ENCODE peak calls at places on chromosomes 7 and 10, in seven cellular contexts. E is IMR-90, D is H9, O is neuronal stem cell, U is mesenchymal stem cell, J is mesendoderm, W is H1. H is an unnamed sample.
A peak's percentile ranks its signal among the peaks of the same experiment; 100 is the strongest.

GRCh38 chr7:151856098-151856497 is 20.8 kb downstream of the PRKAG2 start:
- DNase-seq in E (no peak), D (no peak), O (no peak), U (no peak), J (no peak), W (no peak), H (peak; percentile 62)

GRCh38 chr10:119176166-119176565 is 2.4 kb downstream of the PRDX3 start:
- DNase-seq in E (no peak), D (no peak), O (no peak), U (no peak), J (no peak), W (no peak), H (peak; percentile 92)

GRCh38 chr7:93172683-93173082 is 24.5 kb upstream of the SAMD9L start:
- DNase-seq in E (no peak), D (no peak), O (no peak), U (no peak), J (no peak), W (no peak), H (no peak)

GRCh38 chr7:7247658-7248057 is 65.3 kb downstream of the C1GALT1 start:
- DNase-seq in E (no peak), D (no peak), O (no peak), U (no peak), J (no peak), W (no peak), H (no peak)

GRCh38 chr7:107746006-107746405 is 2.1 kb downstream of the CBLL1 start:
- DNase-seq in E (peak; percentile 61), D (no peak), O (no peak), U (no peak), J (no peak), W (no peak), H (no peak)

GRCh38 chr10:102612964-102613275 is 31.4 kb upstream of the TRIM8 start:
- DNase-seq in E (no peak), D (no peak), O (no peak), U (no peak), J (no peak), W (no peak), H (no peak)

GRCh38 chr10:18332484-18332883 is 192.3 kb downstream of the CACNB2 start:
- DNase-seq in E (no peak), D (no peak), O (no peak), U (no peak), J (no peak), W (no peak), H (no peak)

GRCh38 chr7:73622909-73623797 is 1.2 kb downstream of the MLXIPL start:
- DNase-seq in E (no peak), D (peak; percentile 95), O (no peak), U (no peak), J (peak; percentile 79), W (peak; percentile 75), H (no peak)

GRCh38 chr7:37901236-37901827 is 15.3 kb downstream of the SFRP4 start:
- DNase-seq in E (peak; percentile 15), D (no peak), O (peak; percentile 23), U (peak; percentile 35), J (peak; percentile 63), W (no peak), H (peak; percentile 52)

GRCh38 chr7:92973964-92974363 is 137.6 kb upstream of the CDK6 start:
- DNase-seq in E (peak; percentile 64), D (no peak), O (no peak), U (no peak), J (no peak), W (no peak), H (no peak)

GRCh38 chr10:77360121-77360520 is 277.5 kb downstream of the KCNMA1 start:
- DNase-seq in E (peak; percentile 52), D (no peak), O (no peak), U (peak; percentile 28), J (peak; percentile 17), W (no peak), H (no peak)

GRCh38 chr7:80335473-80336232 is 176.2 kb downstream of the GNAT3 start:
- DNase-seq in E (peak; percentile 84), D (no peak), O (peak; percentile 35), U (peak; percentile 97), J (peak; percentile 47), W (no peak), H (no peak)

GRCh38 chr7:74334026-74334425 is 44.8 kb downstream of the CLIP2 start:
- DNase-seq in E (peak; percentile 94), D (no peak), O (no peak), U (peak; percentile 89), J (no peak), W (no peak), H (peak; percentile 49)

GRCh38 chr10:35421553-35422178 is 85.4 kb downstream of the CCNY start:
- DNase-seq in E (peak; percentile 94), D (no peak), O (no peak), U (peak; percentile 94), J (peak; percentile 91), W (no peak), H (peak; percentile 73)

GRCh38 chr10:28845009-28845682 is 167.8 kb downstream of the BAMBI start:
- DNase-seq in E (peak; percentile 85), D (no peak), O (no peak), U (peak; percentile 92), J (no peak), W (no peak), H (no peak)

GRCh38 chr7:149743481-149743880 is 29.9 kb downstream of the ZNF467 start:
- DNase-seq in E (no peak), D (no peak), O (no peak), U (no peak), J (no peak), W (no peak), H (no peak)

GRCh38 chr7:141697211-141697871 is 4.6 kb downstream of the DENND11 start:
- DNase-seq in E (peak; percentile 74), D (no peak), O (no peak), U (peak; percentile 51), J (peak; percentile 54), W (no peak), H (no peak)

GRCh38 chr7:9022456-9022855 is 589.0 kb downstream of the NXPH1 start:
- DNase-seq in E (no peak), D (no peak), O (no peak), U (no peak), J (no peak), W (no peak), H (no peak)

GRCh38 chr7:80312139-80312661 is 177.6 kb downstream of the GNAI1 start:
- DNase-seq in E (peak; percentile 94), D (no peak), O (no peak), U (peak; percentile 99), J (peak; percentile 87), W (no peak), H (peak; percentile 53)

GRCh38 chr7:11170863-11171568 is 197.3 kb downstream of the PHF14 start:
- DNase-seq in E (no peak), D (no peak), O (no peak), U (no peak), J (no peak), W (no peak), H (no peak)

GRCh38 chr10:18351426-18351825 is 211.2 kb downstream of the CACNB2 start:
- DNase-seq in E (no peak), D (no peak), O (no peak), U (no peak), J (no peak), W (no peak), H (no peak)

GRCh38 chr7:77664715-77665114 is 31.5 kb upstream of the RSBN1L start:
- DNase-seq in E (no peak), D (no peak), O (no peak), U (no peak), J (no peak), W (no peak), H (no peak)

GRCh38 chr7:63925262-63925625 is 73.4 kb upstream of the ZNF722 start:
- DNase-seq in E (no peak), D (no peak), O (no peak), U (no peak), J (no peak), W (no peak), H (no peak)

GRCh38 chr7:130118801-130119200 is 48.5 kb downstream of the KLHDC10 start:
- DNase-seq in E (no peak), D (no peak), O (no peak), U (no peak), J (no peak), W (no peak), H (no peak)

GRCh38 chr7:904847-905246 is 28.5 kb downstream of the GET4 start:
- DNase-seq in E (peak; percentile 40), D (no peak), O (no peak), U (peak; percentile 38), J (no peak), W (no peak), H (no peak)
- H3K9ac ChIP-seq in E (no peak overlapping the region), D (no peak overlapping the region), O (no peak overlapping the region), U (peak overlapping the region; percentile 70), J (no peak overlapping the region), W (no peak overlapping the region), H (no peak overlapping the region)

DNA sequence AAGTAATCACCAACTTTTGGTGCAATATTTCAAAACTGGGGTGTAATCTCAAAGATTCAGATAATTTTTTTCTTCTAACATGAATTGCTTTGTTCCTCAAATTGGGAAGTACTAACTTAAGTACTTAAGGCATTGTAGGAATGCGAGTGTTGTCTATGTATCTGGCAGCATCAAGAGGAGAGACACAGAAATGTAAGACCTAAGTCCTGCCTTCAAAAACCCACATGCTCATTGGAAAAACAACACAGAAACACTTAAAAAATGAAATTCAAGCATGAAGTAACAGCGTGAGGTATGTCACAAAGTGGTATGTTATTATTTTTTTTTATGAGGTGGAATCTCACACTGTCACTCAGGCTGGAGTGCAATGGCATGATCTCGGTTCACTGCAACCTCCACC is 288.5 kb downstream of the ZEB1 start:
- DNase-seq in E (no peak), D (no peak), O (no peak), U (no peak), J (no peak), W (no peak), H (peak; percentile 74)
- H3K23ac ChIP-seq in E (no peak overlapping the region), D (no peak overlapping the region), O (no peak overlapping the region), U (no peak overlapping the region), J (no peak overlapping the region), W (no peak overlapping the region), H (no peak overlapping the region)

GRCh38 chr7:3260425-3260762 is 40.7 kb upstream of the SDK1 start:
- DNase-seq in E (peak; percentile 41), D (no peak), O (no peak), U (no peak), J (no peak), W (no peak), H (peak; percentile 63)

GRCh38 chr7:3259711-3260424 is 41.2 kb upstream of the SDK1 start:
- DNase-seq in E (peak; percentile 78), D (no peak), O (no peak), U (peak; percentile 60), J (no peak), W (no peak), H (peak; percentile 79)

GRCh38 chr7:3250725-3251124 is 50.3 kb upstream of the SDK1 start:
- DNase-seq in E (no peak), D (no peak), O (no peak), U (no peak), J (no peak), W (no peak), H (no peak)

GRCh38 chr7:3254718-3255117 is 46.3 kb upstream of the SDK1 start:
- DNase-seq in E (no peak), D (no peak), O (no peak), U (no peak), J (no peak), W (no peak), H (peak; percentile 66)
- H2BK5ac ChIP-seq in E (no peak overlapping the region), D (no peak overlapping the region), O (no peak overlapping the region), U (no peak overlapping the region), J (no peak overlapping the region), W (no peak overlapping the region), H (peak overlapping the region; percentile 74)

DNA sequence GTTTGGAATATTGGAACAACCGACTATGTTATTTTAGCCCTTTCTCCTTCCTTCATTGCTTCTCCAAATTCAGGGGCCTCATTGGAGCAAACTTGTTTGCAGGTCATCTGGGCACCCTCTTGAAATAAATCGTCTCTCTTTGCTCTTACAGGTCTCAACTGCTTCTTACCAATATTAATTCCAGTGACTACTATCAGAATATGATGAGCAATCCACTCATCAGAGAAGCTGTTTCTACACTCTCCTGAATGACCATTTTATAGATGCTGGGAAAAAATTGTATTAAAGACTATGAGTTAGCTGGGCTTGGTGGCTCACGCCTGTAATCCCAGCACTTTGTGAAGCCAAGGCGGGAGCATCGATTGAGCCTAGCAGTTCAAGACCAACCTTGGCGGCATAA is 12.5 kb upstream of the HNRNPF start:
- DNase-seq in E (no peak), D (no peak), O (no peak), U (peak; percentile 26), J (no peak), W (no peak), H (no peak)
- H3K9ac ChIP-seq in E (no peak overlapping the region), D (no peak overlapping the region), O (no peak overlapping the region), U (peak overlapping the region; percentile 92), J (no peak overlapping the region), W (no peak overlapping the region), H (no peak overlapping the region)

H was measured in trophoblast cell.